ENCODE peak calls at places on chromosomes 16 and 17, in eight cellular contexts. One of them, this sample, is unnamed.

GRCh38 chr17:43846963-43847369 is at the start of gene CD300LG:
- DNase-seq in Peyer's patch: no peak
- DNase-seq in ovary: no peak
- DNase-seq in erythroblast: no peak
- DNase-seq in esophagus muscularis mucosa: no peak
- DNase-seq in breast epithelium: no peak
- DNase-seq in uterus: peak; percentile 54
- DNase-seq in testis: peak; percentile 80
- DNase-seq in this sample: no peak

GRCh38 chr17:77738666-77739531 is 219.6 kb upstream of the TNRC6C start:
- DNase-seq in Peyer's patch: no peak
- DNase-seq in ovary: no peak
- DNase-seq in erythroblast: no peak
- DNase-seq in esophagus muscularis mucosa: no peak
- DNase-seq in breast epithelium: peak; percentile 78
- DNase-seq in uterus: no peak
- DNase-seq in testis: peak; percentile 26
- DNase-seq in this sample: no peak

GRCh38 chr16:31420037-31420436 is 8.1 kb downstream of the COX6A2 start:
- DNase-seq in Peyer's patch: no peak
- DNase-seq in ovary: no peak
- DNase-seq in erythroblast: no peak
- DNase-seq in esophagus muscularis mucosa: no peak
- DNase-seq in breast epithelium: no peak
- DNase-seq in uterus: no peak
- DNase-seq in testis: no peak
- DNase-seq in this sample: no peak

GRCh38 chr16:1150511-1150982 is 2.4 kb upstream of the CACNA1H start:
- DNase-seq in Peyer's patch: no peak
- DNase-seq in ovary: peak; percentile 73
- DNase-seq in erythroblast: peak; percentile 17
- DNase-seq in esophagus muscularis mucosa: no peak
- DNase-seq in breast epithelium: no peak
- DNase-seq in uterus: no peak
- DNase-seq in testis: no peak
- DNase-seq in this sample: no peak

GRCh38 chr17:65027305-65027704 is 29.2 kb downstream of the GNA13 start:
- DNase-seq in Peyer's patch: no peak
- DNase-seq in ovary: no peak
- DNase-seq in erythroblast: peak; percentile 53
- DNase-seq in esophagus muscularis mucosa: no peak
- DNase-seq in breast epithelium: no peak
- DNase-seq in uterus: no peak
- DNase-seq in testis: no peak
- DNase-seq in this sample: peak; percentile 63

GRCh38 chr17:64765191-64765889 is 103.2 kb upstream of the SMURF2 start:
- DNase-seq in Peyer's patch: no peak
- DNase-seq in ovary: no peak
- DNase-seq in erythroblast: no peak
- DNase-seq in esophagus muscularis mucosa: peak; percentile 60
- DNase-seq in breast epithelium: no peak
- DNase-seq in uterus: no peak
- DNase-seq in testis: no peak
- DNase-seq in this sample: no peak

GRCh38 chr16:56708821-56709685 is 20.9 kb upstream of the NUP93 start:
- DNase-seq in Peyer's patch: peak; percentile 18
- DNase-seq in ovary: no peak
- DNase-seq in erythroblast: no peak
- DNase-seq in esophagus muscularis mucosa: no peak
- DNase-seq in breast epithelium: no peak
- DNase-seq in uterus: no peak
- DNase-seq in testis: no peak
- DNase-seq in this sample: no peak

GRCh38 chr17:76772842-76773521 is 35.1 kb downstream of the MFSD11 start:
- DNase-seq in Peyer's patch: no peak
- DNase-seq in ovary: no peak
- DNase-seq in erythroblast: peak; percentile 18
- DNase-seq in esophagus muscularis mucosa: no peak
- DNase-seq in breast epithelium: no peak
- DNase-seq in uterus: no peak
- DNase-seq in testis: no peak
- DNase-seq in this sample: peak; percentile 57

GRCh38 chr16:23466162-23466885 is 13.3 kb upstream of the COG7 start:
- DNase-seq in Peyer's patch: no peak
- DNase-seq in ovary: no peak
- DNase-seq in erythroblast: no peak
- DNase-seq in esophagus muscularis mucosa: no peak
- DNase-seq in breast epithelium: no peak
- DNase-seq in uterus: no peak
- DNase-seq in testis: no peak
- DNase-seq in this sample: peak; percentile 60

GRCh38 chr16:3720418-3720817 is 3.1 kb upstream of the TRAP1 start:
- DNase-seq in Peyer's patch: no peak
- DNase-seq in ovary: no peak
- DNase-seq in erythroblast: no peak
- DNase-seq in esophagus muscularis mucosa: no peak
- DNase-seq in breast epithelium: no peak
- DNase-seq in uterus: no peak
- DNase-seq in testis: no peak
- DNase-seq in this sample: no peak

GRCh38 chr17:77489898-77490265 is 349.1 kb downstream of the SEC14L1 start:
- DNase-seq in Peyer's patch: no peak
- DNase-seq in ovary: peak; percentile 65
- DNase-seq in erythroblast: no peak
- DNase-seq in esophagus muscularis mucosa: peak; percentile 96
- DNase-seq in breast epithelium: peak; percentile 57
- DNase-seq in uterus: peak; percentile 82
- DNase-seq in testis: peak; percentile 86
- DNase-seq in this sample: no peak

GRCh38 chr17:34865696-34866095 is 95.6 kb downstream of the CCT6B start:
- DNase-seq in Peyer's patch: no peak
- DNase-seq in ovary: no peak
- DNase-seq in erythroblast: no peak
- DNase-seq in esophagus muscularis mucosa: no peak
- DNase-seq in breast epithelium: no peak
- DNase-seq in uterus: no peak
- DNase-seq in testis: no peak
- DNase-seq in this sample: no peak

GRCh38 chr17:3796110-3796821 is 4.7 kb downstream of the ITGAE start:
- DNase-seq in Peyer's patch: peak; percentile 85
- DNase-seq in ovary: no peak
- DNase-seq in erythroblast: no peak
- DNase-seq in esophagus muscularis mucosa: no peak
- DNase-seq in breast epithelium: peak; percentile 36
- DNase-seq in uterus: no peak
- DNase-seq in testis: no peak
- DNase-seq in this sample: no peak

GRCh38 chr17:40327735-40328385 is 18.9 kb downstream of the RARA start:
- DNase-seq in Peyer's patch: no peak
- DNase-seq in ovary: peak; percentile 69
- DNase-seq in erythroblast: peak; percentile 26
- DNase-seq in esophagus muscularis mucosa: no peak
- DNase-seq in breast epithelium: no peak
- DNase-seq in uterus: no peak
- DNase-seq in testis: no peak
- DNase-seq in this sample: no peak

GRCh38 chr16:85291302-85292148 is 179.3 kb upstream of the CIBAR2 start:
- DNase-seq in Peyer's patch: no peak
- DNase-seq in ovary: no peak
- DNase-seq in erythroblast: peak; percentile 43
- DNase-seq in esophagus muscularis mucosa: no peak
- DNase-seq in breast epithelium: no peak
- DNase-seq in uterus: no peak
- DNase-seq in testis: no peak
- DNase-seq in this sample: no peak

GRCh38 chr17:19004601-19005441 is at the start of gene FAM83G:
- DNase-seq in Peyer's patch: peak; percentile 89
- DNase-seq in ovary: peak; percentile 65
- DNase-seq in erythroblast: peak; percentile 44
- DNase-seq in esophagus muscularis mucosa: no peak
- DNase-seq in breast epithelium: peak; percentile 87
- DNase-seq in uterus: peak; percentile 77
- DNase-seq in testis: peak; percentile 45
- DNase-seq in this sample: peak; percentile 91

GRCh38 chr16:88628512-88628974 is 9.8 kb upstream of the IL17C start:
- DNase-seq in Peyer's patch: no peak
- DNase-seq in ovary: no peak
- DNase-seq in erythroblast: peak; percentile 42
- DNase-seq in esophagus muscularis mucosa: no peak
- DNase-seq in breast epithelium: no peak
- DNase-seq in uterus: no peak
- DNase-seq in testis: peak; percentile 28
- DNase-seq in this sample: no peak

GRCh38 chr17:2398655-2399571 is 1.9 kb downstream of the MNT start:
- DNase-seq in Peyer's patch: no peak
- DNase-seq in ovary: peak; percentile 77
- DNase-seq in erythroblast: peak; percentile 72
- DNase-seq in esophagus muscularis mucosa: no peak
- DNase-seq in breast epithelium: peak; percentile 63
- DNase-seq in uterus: peak; percentile 74
- DNase-seq in testis: peak; percentile 62
- DNase-seq in this sample: no peak

GRCh38 chr17:56939869-56940484 is 20.9 kb downstream of the COIL start:
- DNase-seq in Peyer's patch: no peak
- DNase-seq in ovary: no peak
- DNase-seq in erythroblast: peak; percentile 66
- DNase-seq in esophagus muscularis mucosa: no peak
- DNase-seq in breast epithelium: no peak
- DNase-seq in uterus: no peak
- DNase-seq in testis: no peak
- DNase-seq in this sample: peak; percentile 26

GRCh38 chr17:55172612-55173011 is 92.1 kb upstream of the HLF start:
- DNase-seq in Peyer's patch: no peak
- DNase-seq in ovary: no peak
- DNase-seq in erythroblast: no peak
- DNase-seq in esophagus muscularis mucosa: no peak
- DNase-seq in breast epithelium: no peak
- DNase-seq in uterus: no peak
- DNase-seq in testis: no peak
- DNase-seq in this sample: no peak

GRCh38 chr17:43818966-43819365 is 14.0 kb downstream of the MPP3 start:
- DNase-seq in Peyer's patch: no peak
- DNase-seq in ovary: no peak
- DNase-seq in erythroblast: no peak
- DNase-seq in esophagus muscularis mucosa: no peak
- DNase-seq in breast epithelium: no peak
- DNase-seq in uterus: no peak
- DNase-seq in testis: no peak
- DNase-seq in this sample: no peak

GRCh38 chr17:58337126-58337599 is 8.6 kb upstream of the TSPOAP1 start:
- DNase-seq in Peyer's patch: peak; percentile 78
- DNase-seq in ovary: no peak
- DNase-seq in erythroblast: peak; percentile 82
- DNase-seq in esophagus muscularis mucosa: no peak
- DNase-seq in breast epithelium: no peak
- DNase-seq in uterus: no peak
- DNase-seq in testis: no peak
- DNase-seq in this sample: no peak

GRCh38 chr16:77585379-77585778 is 136.9 kb upstream of the NUDT7 start:
- DNase-seq in Peyer's patch: no peak
- DNase-seq in ovary: no peak
- DNase-seq in erythroblast: no peak
- DNase-seq in esophagus muscularis mucosa: no peak
- DNase-seq in breast epithelium: no peak
- DNase-seq in uterus: no peak
- DNase-seq in testis: no peak
- DNase-seq in this sample: peak; percentile 61
- TF ChIP-seq POLR2A in Peyer's patch: no peak
- TF ChIP-seq POLR2A in ovary: no peak
- TF ChIP-seq POLR2A in erythroblast: no peak
- TF ChIP-seq POLR2A in esophagus muscularis mucosa: no peak
- TF ChIP-seq POLR2A in breast epithelium: no peak
- TF ChIP-seq POLR2A in uterus: no peak
- TF ChIP-seq POLR2A in testis: no peak
- TF ChIP-seq POLR2A in this sample: no peak

GRCh38 chr17:5438716-5439445 is at the start of gene C1QBP:
- DNase-seq in Peyer's patch: peak; percentile 84
- DNase-seq in ovary: peak; percentile 90
- DNase-seq in erythroblast: peak; percentile 95
- DNase-seq in esophagus muscularis mucosa: peak; percentile 95
- DNase-seq in breast epithelium: peak; percentile 83
- DNase-seq in uterus: peak; percentile 93
- DNase-seq in testis: peak; percentile 94
- DNase-seq in this sample: peak; percentile 89
- TF ChIP-seq POLR2A in Peyer's patch: no peak
- TF ChIP-seq POLR2A in ovary: peak; percentile 38
- TF ChIP-seq POLR2A in erythroblast: peak; percentile 70
- TF ChIP-seq POLR2A in esophagus muscularis mucosa: peak; percentile 16
- TF ChIP-seq POLR2A in breast epithelium: no peak
- TF ChIP-seq POLR2A in uterus: peak; percentile 42
- TF ChIP-seq POLR2A in testis: no peak
- TF ChIP-seq POLR2A in this sample: peak; percentile 74

DNA sequence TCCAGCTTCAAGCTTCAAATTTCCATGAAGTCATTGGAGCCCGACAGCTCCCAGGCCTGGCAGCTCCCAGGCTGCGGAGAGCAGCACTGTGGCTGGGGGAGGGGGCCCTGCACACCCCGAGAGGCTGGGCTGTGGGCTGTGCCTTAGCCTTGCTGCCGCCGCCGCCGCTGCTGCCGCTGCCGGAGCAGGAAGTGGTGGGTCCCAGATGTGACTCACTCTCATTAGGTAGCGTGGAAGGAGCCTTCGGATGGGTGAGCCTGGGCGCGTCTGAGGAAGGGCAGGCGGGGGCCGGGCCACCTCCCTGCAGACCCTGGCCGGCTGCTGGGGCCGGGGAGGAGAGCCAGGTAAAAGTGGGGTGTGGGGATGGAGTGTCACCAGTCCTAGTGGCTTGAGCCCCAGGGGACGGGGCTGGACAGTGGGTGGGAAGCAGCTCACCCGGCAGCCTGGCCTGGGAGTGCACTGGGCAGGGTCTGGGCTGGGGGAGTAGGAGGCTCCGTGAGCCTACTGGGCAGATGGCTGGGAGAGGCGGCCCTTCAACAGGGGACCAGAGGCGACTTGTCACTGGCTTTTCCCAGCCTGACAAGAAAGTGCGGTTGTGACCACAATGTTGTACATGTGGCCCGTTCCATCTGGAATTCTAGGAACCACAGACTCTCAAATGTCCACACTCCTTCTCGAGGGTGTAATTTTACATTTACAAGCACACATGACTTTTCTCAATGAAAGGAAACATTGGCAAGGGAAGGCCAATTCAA is at the start of gene ADCY7:
- DNase-seq in Peyer's patch: peak; percentile 87
- DNase-seq in ovary: peak; percentile 74
- DNase-seq in erythroblast: peak; percentile 83
- DNase-seq in esophagus muscularis mucosa: no peak
- DNase-seq in breast epithelium: no peak
- DNase-seq in uterus: peak; percentile 45
- DNase-seq in testis: peak; percentile 38
- DNase-seq in this sample: peak; percentile 68
- TF ChIP-seq POLR2A in Peyer's patch: no peak
- TF ChIP-seq POLR2A in ovary: no peak
- TF ChIP-seq POLR2A in erythroblast: peak; percentile 71
- TF ChIP-seq POLR2A in esophagus muscularis mucosa: no peak
- TF ChIP-seq POLR2A in breast epithelium: no peak
- TF ChIP-seq POLR2A in uterus: no peak
- TF ChIP-seq POLR2A in testis: no peak
- TF ChIP-seq POLR2A in this sample: peak; percentile 15

GRCh38 chr17:37488607-37489196 is 989 bp upstream of the DUSP14 start:
- DNase-seq in Peyer's patch: peak; percentile 65
- DNase-seq in ovary: peak; percentile 79
- DNase-seq in erythroblast: peak; percentile 36
- DNase-seq in esophagus muscularis mucosa: peak; percentile 92
- DNase-seq in breast epithelium: peak; percentile 91
- DNase-seq in uterus: peak; percentile 80
- DNase-seq in testis: peak; percentile 70
- DNase-seq in this sample: peak; percentile 92
- TF ChIP-seq POLR2A in Peyer's patch: no peak
- TF ChIP-seq POLR2A in ovary: no peak
- TF ChIP-seq POLR2A in erythroblast: no peak
- TF ChIP-seq POLR2A in esophagus muscularis mucosa: no peak
- TF ChIP-seq POLR2A in breast epithelium: no peak
- TF ChIP-seq POLR2A in uterus: no peak
- TF ChIP-seq POLR2A in testis: no peak
- TF ChIP-seq POLR2A in this sample: peak; percentile 21